ENCODE peak calls at places on chromosome 18, in four cellular contexts. R is HuH-7.5, H is neural crest cell, M is AG20443. X is an unnamed sample.

GRCh38 chr18:55054591-55054990 is 95.3 kb upstream of the CCDC68 start:
- DNase-seq in M (peak), H (no peak), R (no peak), X (no peak)

GRCh38 chr18:50559750-50560680 is at the start of gene MAPK4:
- DNase-seq in H (peak), R (peak), M (peak), X (peak)

GRCh38 chr18:11308499-11308898 is 159.1 kb upstream of the PIEZO2 start:
- DNase-seq in R (no peak), M (peak), H (no peak), X (no peak)

GRCh38 chr18:32450874-32451273 is 19.8 kb downstream of the GAREM1 start:
- DNase-seq in H (no peak), M (no peak), R (no peak), X (no peak)

GRCh38 chr18:48599391-48599790 is 60.6 kb downstream of the CTIF start:
- DNase-seq in R (no peak), M (no peak), H (no peak), X (no peak)

GRCh38 chr18:35949903-35950627 is 22.4 kb upstream of the RMP24 start:
- DNase-seq in H (peak), R (peak), M (peak), X (no peak)

GRCh38 chr18:66621816-66622576 is 18.1 kb upstream of the CDH19 start:
- DNase-seq in M (no peak), R (no peak), H (no peak), X (no peak)

GRCh38 chr18:38313851-38314250 is 748.3 kb upstream of the CELF4 start:
- DNase-seq in R (no peak), H (no peak), M (no peak), X (no peak)

GRCh38 chr18:80023173-80023572 is 11.1 kb upstream of the RBFA start:
- DNase-seq in M (no peak), H (no peak), R (no peak), X (peak)

GRCh38 chr18:25310045-25310444 is 41.9 kb downstream of the ZNF521 start:
- DNase-seq in R (no peak), H (no peak), M (no peak), X (no peak)

GRCh38 chr18:26619350-26619749 is 71.0 kb upstream of the KCTD1 start:
- DNase-seq in H (no peak), M (no peak), R (no peak), X (no peak)

GRCh38 chr18:67265464-67266245 is 250.9 kb downstream of the DSEL start:
- DNase-seq in M (peak), H (no peak), R (no peak), X (no peak)

GRCh38 chr18:25074925-25075693 is 276.9 kb downstream of the ZNF521 start:
- DNase-seq in M (no peak), H (no peak), R (no peak), X (no peak)

GRCh38 chr18:13218376-13219011 is at the start of gene LDLRAD4:
- DNase-seq in H (peak), R (peak), M (peak), X (peak)

GRCh38 chr18:75439356-75439755 is 11.9 kb upstream of the SMIM21 start:
- DNase-seq in H (no peak), R (no peak), M (no peak), X (no peak)

GRCh38 chr18:70705831-70706416 is 417.1 kb downstream of the SOCS6 start:
- DNase-seq in M (no peak), H (no peak), R (no peak), X (no peak)

GRCh38 chr18:46588971-46589660 is 67.9 kb downstream of the LOXHD1 start:
- DNase-seq in H (no peak), R (no peak), M (no peak), X (no peak)

X was measured in T47D.